ENCODE peak calls at places on chromosomes 3 and 15, in six cellular contexts. One of them, this sample, is unnamed.

GRCh38 chr3:46138571-46138970 is 69.5 kb downstream of the CCR1 start:
- DNase-seq in uterus: no peak
- DNase-seq in tibial nerve: no peak
- DNase-seq in heart left ventricle: no peak
- DNase-seq in IMR-90: no peak
- DNase-seq in ovary: no peak
- DNase-seq in this sample: no peak

GRCh38 chr3:15519096-15519495 is 2.4 kb downstream of the COLQ start:
- DNase-seq in tibial nerve: no peak
- DNase-seq in heart left ventricle: peak
- DNase-seq in uterus: no peak
- DNase-seq in IMR-90: no peak
- DNase-seq in ovary: peak
- DNase-seq in this sample: no peak

GRCh38 chr3:93910085-93910484 is 63.6 kb downstream of the PROS1 start:
- DNase-seq in uterus: no peak
- DNase-seq in tibial nerve: no peak
- DNase-seq in IMR-90: no peak
- DNase-seq in ovary: no peak
- DNase-seq in heart left ventricle: no peak
- DNase-seq in this sample: no peak

GRCh38 chr15:100438570-100438969 is 90.2 kb downstream of the CERS3 start:
- DNase-seq in uterus: peak
- DNase-seq in heart left ventricle: peak
- DNase-seq in IMR-90: no peak
- DNase-seq in tibial nerve: peak
- DNase-seq in ovary: peak
- DNase-seq in this sample: peak

GRCh38 chr3:10000686-10001085 is 14.0 kb upstream of the EMC3 start:
- DNase-seq in heart left ventricle: no peak
- DNase-seq in ovary: no peak
- DNase-seq in IMR-90: no peak
- DNase-seq in tibial nerve: no peak
- DNase-seq in uterus: no peak
- DNase-seq in this sample: no peak

GRCh38 chr3:186307594-186307993 is 54.4 kb downstream of the DGKG start:
- DNase-seq in tibial nerve: no peak
- DNase-seq in heart left ventricle: no peak
- DNase-seq in uterus: no peak
- DNase-seq in IMR-90: peak
- DNase-seq in ovary: no peak
- DNase-seq in this sample: no peak

GRCh38 chr3:153357436-153357835 is 195.4 kb downstream of the RAP2B start:
- DNase-seq in IMR-90: no peak
- DNase-seq in heart left ventricle: no peak
- DNase-seq in ovary: no peak
- DNase-seq in uterus: no peak
- DNase-seq in tibial nerve: no peak
- DNase-seq in this sample: no peak

GRCh38 chr15:66681395-66681794 is 20.6 kb upstream of the SMAD6 start:
- DNase-seq in tibial nerve: no peak
- DNase-seq in heart left ventricle: no peak
- DNase-seq in IMR-90: no peak
- DNase-seq in uterus: no peak
- DNase-seq in ovary: no peak
- DNase-seq in this sample: no peak

GRCh38 chr3:55285156-55285555 is 201.9 kb downstream of the WNT5A start:
- DNase-seq in uterus: no peak
- DNase-seq in heart left ventricle: no peak
- DNase-seq in IMR-90: peak
- DNase-seq in tibial nerve: no peak
- DNase-seq in ovary: no peak
- DNase-seq in this sample: no peak

GRCh38 chr3:105369501-105370371 is 3.0 kb downstream of the ALCAM start:
- DNase-seq in ovary: peak
- DNase-seq in uterus: peak
- DNase-seq in heart left ventricle: peak
- DNase-seq in tibial nerve: peak
- DNase-seq in IMR-90: peak
- DNase-seq in this sample: peak

GRCh38 chr3:173983353-173983752 is 585.8 kb downstream of the NLGN1 start:
- DNase-seq in ovary: no peak
- DNase-seq in heart left ventricle: no peak
- DNase-seq in IMR-90: peak
- DNase-seq in tibial nerve: no peak
- DNase-seq in uterus: no peak
- DNase-seq in this sample: no peak

GRCh38 chr3:65597225-65597951 is 441.3 kb downstream of the MAGI1 start:
- DNase-seq in tibial nerve: no peak
- DNase-seq in ovary: no peak
- DNase-seq in IMR-90: peak
- DNase-seq in heart left ventricle: peak
- DNase-seq in uterus: no peak
- DNase-seq in this sample: no peak

GRCh38 chr15:39774688-39775267 is 7.9 kb downstream of the FSIP1 start:
- DNase-seq in ovary: no peak
- DNase-seq in IMR-90: no peak
- DNase-seq in heart left ventricle: no peak
- DNase-seq in tibial nerve: no peak
- DNase-seq in uterus: no peak
- DNase-seq in this sample: no peak

GRCh38 chr3:170830580-170830979 is 39.4 kb downstream of the RPL22L1 start:
- DNase-seq in ovary: no peak
- DNase-seq in uterus: no peak
- DNase-seq in heart left ventricle: no peak
- DNase-seq in IMR-90: no peak
- DNase-seq in tibial nerve: no peak
- DNase-seq in this sample: no peak

GRCh38 chr15:48627260-48627969 is 18.1 kb downstream of the FBN1 start:
- DNase-seq in IMR-90: peak
- DNase-seq in heart left ventricle: no peak
- DNase-seq in tibial nerve: no peak
- DNase-seq in uterus: no peak
- DNase-seq in ovary: no peak
- DNase-seq in this sample: no peak

GRCh38 chr3:41327718-41328117 is 128.4 kb downstream of the CTNNB1 start:
- DNase-seq in tibial nerve: no peak
- DNase-seq in heart left ventricle: no peak
- DNase-seq in uterus: no peak
- DNase-seq in IMR-90: peak
- DNase-seq in ovary: no peak
- DNase-seq in this sample: no peak

GRCh38 chr3:32401541-32402052 is 9.9 kb downstream of the CMTM7 start:
- DNase-seq in heart left ventricle: peak
- DNase-seq in IMR-90: peak
- DNase-seq in tibial nerve: peak
- DNase-seq in uterus: peak
- DNase-seq in ovary: peak
- DNase-seq in this sample: peak

GRCh38 chr3:133152056-133152455 is 113.9 kb downstream of the TMEM108 start:
- DNase-seq in ovary: no peak
- DNase-seq in tibial nerve: no peak
- DNase-seq in heart left ventricle: no peak
- DNase-seq in uterus: no peak
- DNase-seq in IMR-90: no peak
- DNase-seq in this sample: no peak

GRCh38 chr3:35200056-35200455 is 439.3 kb upstream of the ARPP21 start:
- DNase-seq in IMR-90: no peak
- DNase-seq in uterus: no peak
- DNase-seq in heart left ventricle: no peak
- DNase-seq in tibial nerve: no peak
- DNase-seq in ovary: no peak
- DNase-seq in this sample: no peak

GRCh38 chr3:107894998-107895397 is 195.8 kb downstream of the CD47 start:
- DNase-seq in heart left ventricle: no peak
- DNase-seq in uterus: no peak
- DNase-seq in IMR-90: no peak
- DNase-seq in tibial nerve: no peak
- DNase-seq in ovary: no peak
- DNase-seq in this sample: no peak

GRCh38 chr3:56197991-56198390 is 270.3 kb downstream of the ERC2 start:
- DNase-seq in tibial nerve: no peak
- DNase-seq in heart left ventricle: no peak
- DNase-seq in uterus: no peak
- DNase-seq in ovary: no peak
- DNase-seq in IMR-90: no peak
- DNase-seq in this sample: no peak

GRCh38 chr3:45612918-45613602 is 18.5 kb downstream of the LIMD1 start:
- DNase-seq in tibial nerve: no peak
- DNase-seq in ovary: no peak
- DNase-seq in heart left ventricle: no peak
- DNase-seq in uterus: no peak
- DNase-seq in IMR-90: peak
- DNase-seq in this sample: no peak

GRCh38 chr15:64693134-64693533 is 82.3 kb downstream of the RBPMS2 start:
- DNase-seq in tibial nerve: no peak
- DNase-seq in heart left ventricle: peak
- DNase-seq in ovary: no peak
- DNase-seq in uterus: peak
- DNase-seq in IMR-90: peak
- DNase-seq in this sample: no peak
- TF ChIP-seq POLR2A in tibial nerve: no peak
- TF ChIP-seq POLR2A in heart left ventricle: no peak
- TF ChIP-seq POLR2A in ovary: no peak
- TF ChIP-seq POLR2A in uterus: no peak
- TF ChIP-seq POLR2A in IMR-90: no peak
- TF ChIP-seq POLR2A in this sample: no peak

GRCh38 chr3:128906804-128907525 is 27.5 kb downstream of the ACAD9 start:
- DNase-seq in tibial nerve: no peak
- DNase-seq in IMR-90: no peak
- DNase-seq in ovary: no peak
- DNase-seq in heart left ventricle: no peak
- DNase-seq in uterus: no peak
- DNase-seq in this sample: peak

GRCh38 chr3:128907706-128908445 is 28.5 kb downstream of the ACAD9 start:
- DNase-seq in tibial nerve: no peak
- DNase-seq in uterus: no peak
- DNase-seq in ovary: no peak
- DNase-seq in IMR-90: no peak
- DNase-seq in heart left ventricle: no peak
- DNase-seq in this sample: no peak

GRCh38 chr3:128903501-128903900 is 24.1 kb downstream of the ACAD9 start:
- DNase-seq in IMR-90: no peak
- DNase-seq in ovary: no peak
- DNase-seq in heart left ventricle: no peak
- DNase-seq in uterus: no peak
- DNase-seq in tibial nerve: no peak
- DNase-seq in this sample: peak

GRCh38 chr3:128908951-128909350 is 29.5 kb downstream of the ACAD9 start:
- DNase-seq in ovary: no peak
- DNase-seq in uterus: no peak
- DNase-seq in heart left ventricle: no peak
- DNase-seq in IMR-90: no peak
- DNase-seq in tibial nerve: no peak
- DNase-seq in this sample: no peak

DNA sequence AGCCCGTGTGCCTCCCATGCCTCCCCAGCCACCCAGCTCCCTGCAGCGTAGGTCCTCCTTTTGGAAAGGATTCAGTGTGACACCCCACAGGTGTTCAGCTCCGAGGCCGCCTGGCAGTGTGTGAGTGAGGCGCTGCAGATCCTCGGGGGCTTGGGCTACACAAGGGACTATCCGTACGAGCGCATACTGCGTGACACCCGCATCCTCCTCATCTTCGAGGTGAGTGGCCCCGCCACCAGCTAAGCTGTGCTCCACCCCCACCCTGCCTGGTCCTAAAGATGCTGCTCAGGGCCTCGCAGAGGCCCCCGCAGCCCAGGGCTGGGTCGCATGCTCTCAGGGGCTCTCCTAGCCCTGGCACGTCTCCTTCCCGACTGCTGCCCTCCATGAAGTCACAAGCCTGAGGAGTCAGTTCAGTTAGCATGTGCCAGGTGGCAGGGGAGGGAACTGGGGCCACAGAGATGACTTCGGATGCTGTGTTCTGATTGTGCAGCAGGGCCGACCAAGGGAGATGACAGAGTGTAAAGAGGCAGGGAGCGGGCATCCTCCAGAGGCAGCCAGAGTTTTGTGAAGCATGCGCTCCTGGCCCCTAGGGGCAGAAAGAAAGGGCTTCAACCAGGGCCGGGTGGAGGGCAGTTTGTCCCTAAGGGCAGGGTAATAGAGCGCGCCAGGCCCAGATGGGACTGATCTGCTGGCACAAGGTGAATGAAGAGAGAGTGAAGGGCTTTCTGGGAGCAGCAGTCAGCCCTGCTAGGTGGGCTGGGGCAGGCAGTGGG is 26.8 kb downstream of the ACAD9 start:
- DNase-seq in ovary: no peak
- DNase-seq in IMR-90: no peak
- DNase-seq in tibial nerve: no peak
- DNase-seq in uterus: no peak
- DNase-seq in heart left ventricle: no peak
- DNase-seq in this sample: peak
- TF ChIP-seq POLR2A in ovary: no peak
- TF ChIP-seq POLR2A in IMR-90: no peak
- TF ChIP-seq POLR2A in tibial nerve: no peak
- TF ChIP-seq POLR2A in uterus: no peak
- TF ChIP-seq POLR2A in heart left ventricle: no peak
- TF ChIP-seq POLR2A in this sample: no peak

DNA sequence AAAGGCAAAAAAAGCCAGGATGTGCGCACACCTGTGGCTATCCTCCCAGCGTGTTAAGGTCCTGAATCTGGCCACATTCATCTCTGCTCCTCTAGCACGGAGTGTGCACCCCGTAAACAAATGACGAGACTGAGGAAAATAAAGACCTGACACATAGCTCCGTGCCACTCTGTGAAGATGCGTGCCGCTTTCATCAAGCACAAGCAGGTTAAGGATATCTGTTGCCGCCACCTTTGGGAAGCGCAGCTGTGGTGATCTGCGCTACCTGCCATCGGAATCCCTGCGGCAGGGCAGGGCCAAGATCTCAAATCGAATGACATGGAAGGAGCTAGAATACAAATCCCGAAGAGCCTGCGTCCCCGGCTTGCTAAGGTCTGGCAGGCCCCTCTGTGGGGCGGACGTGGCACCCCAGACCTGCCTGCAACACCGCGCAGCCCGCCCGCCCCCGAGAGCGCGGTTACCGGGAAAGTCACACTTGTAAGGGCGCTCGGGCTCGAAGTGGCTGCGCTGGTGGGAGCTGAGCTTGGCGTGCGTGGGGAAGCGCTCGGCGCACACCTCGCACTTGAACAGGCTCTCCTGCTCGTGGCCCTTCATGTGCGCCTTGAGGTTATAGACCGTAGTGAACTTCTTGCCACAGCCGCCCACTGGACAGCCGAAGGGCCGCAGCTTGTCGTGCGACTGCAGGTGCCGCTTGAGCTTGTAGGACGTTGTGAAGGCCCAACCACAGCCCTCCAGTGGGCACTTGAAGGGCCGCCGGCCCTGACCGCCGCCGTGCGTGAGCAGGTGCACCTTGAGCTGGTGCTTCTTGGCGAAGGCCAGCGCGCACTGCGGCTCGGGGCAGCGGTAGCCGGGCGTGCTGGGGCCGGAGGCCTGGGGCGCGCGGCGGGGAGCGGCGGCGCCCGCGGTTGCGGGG is 937 bp downstream of the ZXDC start:
- DNase-seq in tibial nerve: no peak
- DNase-seq in IMR-90: peak
- DNase-seq in heart left ventricle: peak
- DNase-seq in ovary: peak
- DNase-seq in uterus: peak
- DNase-seq in this sample: peak
- TF ChIP-seq POLR2A in tibial nerve: no peak
- TF ChIP-seq POLR2A in IMR-90: no peak
- TF ChIP-seq POLR2A in heart left ventricle: no peak
- TF ChIP-seq POLR2A in ovary: no peak
- TF ChIP-seq POLR2A in uterus: no peak
- TF ChIP-seq POLR2A in this sample: no peak

GRCh38 chr3:17742837-17743659 is 617 bp upstream of the TBC1D5 start:
- DNase-seq in uterus: no peak
- DNase-seq in IMR-90: peak
- DNase-seq in ovary: no peak
- DNase-seq in heart left ventricle: no peak
- DNase-seq in tibial nerve: no peak
- DNase-seq in this sample: no peak
- TF ChIP-seq POLR2A in uterus: no peak
- TF ChIP-seq POLR2A in IMR-90: no peak
- TF ChIP-seq POLR2A in ovary: peak
- TF ChIP-seq POLR2A in heart left ventricle: no peak
- TF ChIP-seq POLR2A in tibial nerve: peak
- TF ChIP-seq POLR2A in this sample: no peak

This sample was measured in lower leg skin.